ENCODE peak calls at places on chromosome 22, in seven cellular contexts. W is A549; N is pancreas; H is CD8-positive, alpha-beta memory T cell; D is lung; B is IMR-90; Z is breast epithelium. O is an unnamed sample.

GRCh38 chr22:38817196-38817595 is 23.3 kb upstream of the DNAL4 start:
- DNase-seq in W (no peak), N (no peak), H (no peak), D (no peak), B (no peak), Z (no peak), O (no peak)

GRCh38 chr22:41939981-41940852 is 6.7 kb downstream of the CENPM start:
- DNase-seq in W (no peak), N (no peak), H (peak; percentile 98), D (peak; percentile 39), B (no peak), Z (peak; percentile 80), O (peak; percentile 96)

GRCh38 chr22:45335021-45335818 is 25.5 kb downstream of the FAM118A start:
- DNase-seq in W (no peak), N (no peak), H (no peak), D (no peak), B (no peak), Z (peak; percentile 53), O (no peak)

GRCh38 chr22:31378123-31378522 is 21.3 kb upstream of the DRG1 start:
- DNase-seq in W (no peak), N (no peak), H (no peak), D (no peak), B (peak; percentile 31), Z (no peak), O (no peak)

GRCh38 chr22:36232715-36233401 is 6.5 kb downstream of the APOL2 start:
- DNase-seq in W (no peak), N (no peak), H (no peak), D (no peak), B (no peak), Z (no peak), O (no peak)

GRCh38 chr22:24696551-24697001 is 77.9 kb downstream of the PIWIL3 start:
- DNase-seq in W (no peak), N (no peak), H (no peak), D (no peak), B (no peak), Z (no peak), O (no peak)

GRCh38 chr22:46108564-46109473 is 41.5 kb upstream of the PPARA start:
- DNase-seq in W (no peak), N (peak; percentile 72), H (no peak), D (no peak), B (peak; percentile 23), Z (no peak), O (no peak)

GRCh38 chr22:33380789-33381530 is 322.8 kb upstream of the SYN3 start:
- DNase-seq in W (peak; percentile 6), N (no peak), H (no peak), D (no peak), B (peak; percentile 95), Z (no peak), O (no peak)

GRCh38 chr22:46292173-46292572 is 4.5 kb upstream of the GTSE1 start:
- DNase-seq in W (no peak), N (no peak), H (no peak), D (no peak), B (no peak), Z (no peak), O (no peak)

GRCh38 chr22:17638182-17638431 is 450 bp upstream of the BCL2L13 start:
- DNase-seq in W (peak; percentile 33), N (no peak), H (no peak), D (no peak), B (no peak), Z (no peak), O (no peak)

GRCh38 chr22:35634015-35634414 is 14.2 kb upstream of the APOL6 start:
- DNase-seq in W (no peak), N (no peak), H (no peak), D (no peak), B (no peak), Z (no peak), O (no peak)

GRCh38 chr22:29705651-29706050 is 14.2 kb upstream of the CABP7 start:
- DNase-seq in W (no peak), N (no peak), H (no peak), D (no peak), B (no peak), Z (no peak), O (no peak)

GRCh38 chr22:29702931-29703594 is 16.7 kb upstream of the CABP7 start:
- DNase-seq in W (no peak), N (no peak), H (no peak), D (peak; percentile 39), B (no peak), Z (no peak), O (no peak)

GRCh38 chr22:29706493-29706892 is 13.3 kb upstream of the CABP7 start:
- DNase-seq in W (no peak), N (no peak), H (no peak), D (no peak), B (no peak), Z (no peak), O (no peak)

GRCh38 chr22:29703595-29704195 is 16.1 kb upstream of the CABP7 start:
- DNase-seq in W (no peak), N (no peak), H (no peak), D (no peak), B (no peak), Z (no peak), O (no peak)

DNA sequence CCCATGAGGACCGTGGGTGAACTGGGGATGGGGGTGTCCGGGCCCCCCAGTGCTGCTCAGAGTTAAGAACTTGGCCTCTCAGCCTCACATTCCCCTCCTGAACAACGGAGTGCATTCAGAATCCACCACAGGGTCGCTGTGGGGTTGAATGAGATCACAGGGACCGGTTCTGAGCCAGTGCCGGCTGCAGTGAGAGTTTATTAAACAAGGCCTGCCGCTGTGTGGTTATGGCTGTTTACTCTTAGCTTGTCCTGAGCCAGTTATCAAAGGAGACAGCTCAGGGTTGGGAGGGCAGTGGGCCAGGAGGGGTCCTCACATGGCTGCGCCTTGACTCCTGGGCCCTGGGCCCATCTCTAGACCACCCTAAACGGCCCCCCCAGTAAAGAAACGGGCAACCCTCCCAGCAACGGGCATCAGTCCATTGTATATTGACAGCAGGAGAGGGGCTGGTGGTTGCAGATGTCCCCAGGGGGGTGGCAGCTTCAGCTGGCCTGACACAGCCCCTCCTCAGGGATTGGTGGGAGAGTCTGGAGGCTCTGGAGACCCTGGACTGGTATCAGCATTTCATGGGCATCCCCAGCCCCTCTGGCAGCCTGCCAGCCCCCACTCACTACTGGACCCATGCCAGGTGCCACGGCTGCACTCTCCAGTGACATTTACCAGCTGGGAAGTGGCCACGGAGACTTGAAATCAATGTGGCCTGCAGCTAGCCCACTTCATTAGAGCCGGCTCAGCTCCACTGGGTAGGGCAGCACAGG is 15.1 kb upstream of the CABP7 start:
- DNase-seq in W (no peak), N (peak; percentile 50), H (no peak), D (no peak), B (peak; percentile 76), Z (no peak), O (no peak)
- H3K27ac ChIP-seq in W (peak overlapping the region; percentile 78), N (peak overlapping the region; percentile 2), H (no peak overlapping the region), D (no peak overlapping the region), B (no peak overlapping the region), Z (no peak overlapping the region), O (no peak overlapping the region)

DNA sequence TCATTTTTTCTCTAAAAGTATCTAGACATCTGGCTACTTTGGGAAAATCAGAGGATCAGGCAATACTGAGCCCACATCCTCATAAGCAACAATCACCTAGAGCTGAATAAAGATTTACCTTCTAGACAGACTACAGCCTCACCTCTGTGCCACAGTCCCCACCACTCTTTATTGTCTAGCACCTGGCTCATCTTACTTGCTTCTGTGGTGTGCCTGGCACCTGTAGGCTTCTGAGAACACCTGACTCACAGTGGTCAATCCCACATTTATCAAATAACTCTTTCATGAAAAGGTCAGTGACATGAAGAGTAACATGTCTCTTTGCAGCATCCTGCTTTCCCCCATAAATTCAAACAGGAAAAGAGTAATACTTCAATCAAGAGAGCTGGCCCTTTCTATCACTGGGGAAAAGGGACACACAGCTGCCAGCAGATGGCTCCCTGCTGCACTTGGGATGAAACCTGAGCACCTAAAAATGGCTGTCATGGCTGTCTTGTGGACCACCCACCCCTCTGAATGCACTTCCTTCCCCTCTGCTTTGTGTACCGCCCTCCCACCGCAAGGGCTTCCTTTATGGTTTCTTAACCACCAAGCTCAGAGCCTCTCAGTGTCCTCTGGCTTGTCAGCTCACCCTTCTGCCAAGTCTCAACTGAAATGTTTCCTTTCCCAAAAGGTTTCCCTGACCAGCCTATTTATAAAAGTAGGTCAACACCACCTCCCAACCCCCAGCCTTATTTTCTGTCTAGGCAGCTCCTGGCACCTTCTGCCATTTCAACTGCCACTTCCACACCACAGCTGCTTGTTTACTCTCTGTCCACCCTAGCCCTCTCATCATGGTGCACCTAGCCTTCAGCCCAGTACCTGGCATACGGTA is 9.3 kb downstream of the TFIP11 start:
- DNase-seq in W (no peak), N (no peak), H (peak; percentile 76), D (no peak), B (peak; percentile 51), Z (no peak), O (peak; percentile 42)
- H3K4me3 ChIP-seq in W (no peak overlapping the region), N (no peak overlapping the region), H (no peak overlapping the region), D (no peak overlapping the region), B (no peak overlapping the region), Z (no peak overlapping the region), O (no peak overlapping the region)

GRCh38 chr22:42996646-42997365 is 18.1 kb downstream of the PACSIN2 start:
- DNase-seq in W (no peak), N (peak; percentile 41), H (no peak), D (no peak), B (no peak), Z (no peak), O (no peak)
- H3K27ac ChIP-seq in W (peak overlapping the region; percentile 95), N (peak overlapping the region; percentile 90), H (no peak overlapping the region), D (peak overlapping the region; percentile 86), B (peak overlapping the region; percentile 54), Z (peak overlapping the region; percentile 95), O (no peak overlapping the region)

GRCh38 chr22:27791494-27792241 is 9.9 kb downstream of the MN1 start:
- DNase-seq in W (no peak), N (no peak), H (no peak), D (no peak), B (no peak), Z (no peak), O (no peak)

GRCh38 chr22:27794244-27794643 is 7.3 kb downstream of the MN1 start:
- DNase-seq in W (no peak), N (no peak), H (no peak), D (no peak), B (no peak), Z (no peak), O (no peak)

GRCh38 chr22:27795053-27795452 is 6.5 kb downstream of the MN1 start:
- DNase-seq in W (no peak), N (no peak), H (no peak), D (no peak), B (no peak), Z (no peak), O (no peak)

GRCh38 chr22:27790396-27791216 is 10.9 kb downstream of the MN1 start:
- DNase-seq in W (no peak), N (no peak), H (no peak), D (no peak), B (no peak), Z (no peak), O (no peak)

DNA sequence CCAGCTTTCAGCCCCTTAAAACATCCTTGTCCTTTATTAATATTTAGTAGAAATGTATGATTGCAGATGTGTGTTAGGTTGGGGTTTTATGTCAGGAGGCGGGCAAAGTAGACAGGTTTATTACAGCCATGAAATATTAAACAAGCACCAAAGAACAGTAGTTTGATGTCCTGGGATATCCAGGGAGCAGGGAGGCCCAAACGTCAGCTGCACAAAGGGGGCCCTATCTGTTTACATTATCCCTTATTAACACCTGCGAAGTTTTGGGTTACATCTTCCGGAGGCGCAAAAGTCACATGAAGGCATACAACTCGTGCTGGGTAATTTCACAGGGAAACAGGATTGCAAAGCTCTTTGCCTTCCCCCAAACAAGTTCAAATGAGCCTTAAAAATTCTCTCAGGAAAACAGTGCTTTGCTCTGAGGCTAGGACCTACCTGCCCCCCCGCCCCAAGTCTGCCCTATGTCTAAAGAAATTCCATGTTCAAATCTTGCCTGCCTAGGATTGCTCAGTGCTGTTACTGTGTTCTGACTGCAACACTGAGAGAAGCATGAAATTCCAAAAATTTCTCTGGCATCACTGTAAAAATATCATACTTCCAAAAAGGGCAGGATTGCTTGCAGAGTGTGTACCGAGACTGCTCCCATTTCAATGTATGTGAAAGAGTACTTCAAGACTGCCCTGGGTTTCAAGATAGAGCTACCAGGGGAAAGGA is 8.9 kb downstream of the MN1 start:
- DNase-seq in W (no peak), N (no peak), H (no peak), D (no peak), B (no peak), Z (no peak), O (no peak)
- H3K4me3 ChIP-seq in W (no peak overlapping the region), N (no peak overlapping the region), H (no peak overlapping the region), D (no peak overlapping the region), B (no peak overlapping the region), Z (no peak overlapping the region), O (no peak overlapping the region)